ENCODE peak calls at places on chromosomes 5 and 9, in eight cellular contexts. H, R, M, I, A, T, B and L are unnamed samples.

GRCh38 chr5:167513383-167513782 is 778.1 kb upstream of the WWC1 start:
- DNase-seq in H (no peak), R (no peak), M (no peak), I (no peak), A (no peak), T (no peak), B (no peak), L (no peak)

GRCh38 chr9:123355761-123356520 is at the start of gene CRB2:
- DNase-seq in H (no peak), R (no peak), M (no peak), I (no peak), A (no peak), T (no peak), B (no peak), L (no peak)

GRCh38 chr5:38023799-38024198 is 184.0 kb upstream of the GDNF start:
- DNase-seq in H (no peak), R (no peak), M (no peak), I (no peak), A (peak), T (no peak), B (no peak), L (no peak)

GRCh38 chr5:64301566-64301965 is 135.9 kb downstream of the RNF180 start:
- DNase-seq in H (no peak), R (no peak), M (no peak), I (no peak), A (no peak), T (no peak), B (no peak), L (no peak)

GRCh38 chr5:74641014-74641777 is 668 bp upstream of the ENC1 start:
- DNase-seq in H (peak), R (peak), M (peak), I (peak), A (peak), T (peak), B (peak), L (peak)

GRCh38 chr9:133534346-133535284 is at the start of gene ADAMTSL2:
- DNase-seq in H (peak), R (peak), M (peak), I (peak), A (peak), T (no peak), B (no peak), L (peak)

GRCh38 chr5:172399826-172400225 is 54.5 kb downstream of the SH3PXD2B start:
- DNase-seq in H (no peak), R (no peak), M (no peak), I (no peak), A (no peak), T (no peak), B (no peak), L (no peak)

GRCh38 chr5:140690376-140690932 is 716 bp downstream of the HARS1 start:
- DNase-seq in H (no peak), R (no peak), M (no peak), I (peak), A (no peak), T (no peak), B (peak), L (no peak)

GRCh38 chr9:106980551-106981101 is 117.7 kb downstream of the ZNF462 start:
- DNase-seq in H (no peak), R (no peak), M (no peak), I (no peak), A (no peak), T (no peak), B (peak), L (no peak)

GRCh38 chr5:150703767-150704166 is 2.9 kb upstream of the RBM22 start:
- DNase-seq in H (no peak), R (no peak), M (no peak), I (no peak), A (no peak), T (no peak), B (no peak), L (no peak)

GRCh38 chr5:154470172-154470571 is 7.9 kb downstream of the HAND1 start:
- DNase-seq in H (no peak), R (no peak), M (no peak), I (no peak), A (no peak), T (no peak), B (no peak), L (no peak)

GRCh38 chr5:14265574-14265973 is 122.4 kb downstream of the TRIO start:
- DNase-seq in H (no peak), R (no peak), M (no peak), I (peak), A (no peak), T (peak), B (peak), L (no peak)

GRCh38 chr5:154244476-154244875 is 53.9 kb downstream of the GALNT10 start:
- DNase-seq in H (no peak), R (no peak), M (no peak), I (no peak), A (no peak), T (no peak), B (no peak), L (no peak)

GRCh38 chr5:74649421-74649973 is 9.0 kb upstream of the ENC1 start:
- DNase-seq in H (no peak), R (no peak), M (no peak), I (no peak), A (no peak), T (no peak), B (no peak), L (no peak)

GRCh38 chr5:121949885-121950284 is 11.9 kb upstream of the SRFBP1 start:
- DNase-seq in H (no peak), R (no peak), M (no peak), I (peak), A (peak), T (no peak), B (peak), L (no peak)

GRCh38 chr5:169706758-169707450 is 69.8 kb downstream of the DOCK2 start:
- DNase-seq in H (no peak), R (no peak), M (no peak), I (no peak), A (no peak), T (peak), B (peak), L (no peak)